ENCODE peak calls at places on chromosomes 13 and 19, in four cellular contexts. Q is uterus, S is ovary, L is pancreas. N is an unnamed sample. For H3K4me1, the result is how much of the 10 kb centered on the place peaks cover.

GRCh38 chr13:102440259-102440936 is 38.5 kb upstream of the FGF14 start:
- DNase-seq in S (no peak), L (peak), Q (no peak), N (no peak)

GRCh38 chr19:292281-292884 is 1.2 kb upstream of the PLPP2 start:
- DNase-seq in S (no peak), Q (no peak), L (no peak), N (peak)

GRCh38 chr13:83272076-83272475 is 610.2 kb downstream of the SLITRK1 start:
- DNase-seq in L (no peak), S (no peak), Q (no peak), N (no peak)

GRCh38 chr19:51726049-51726448 is 2.3 kb upstream of the HAS1 start:
- DNase-seq in Q (peak), L (no peak), S (peak), N (peak)

GRCh38 chr13:66689037-66689619 is 541.0 kb downstream of the PCDH9 start:
- DNase-seq in S (no peak), Q (no peak), L (no peak), N (no peak)

GRCh38 chr19:1236566-1236965 is 1.2 kb downstream of the CBARP start:
- DNase-seq in Q (no peak), S (no peak), L (no peak), N (peak)

GRCh38 chr13:39597828-39598227 is 5.2 kb downstream of the LHFPL6 start:
- DNase-seq in S (no peak), L (no peak), Q (no peak), N (peak)

GRCh38 chr13:21326155-21327030 is 132.7 kb downstream of the ZDHHC20 start:
- DNase-seq in Q (peak), S (peak), L (no peak), N (peak)

GRCh38 chr19:13282486-13283065 is 132.4 kb downstream of the IER2 start:
- DNase-seq in Q (no peak), S (no peak), L (no peak), N (no peak)

GRCh38 chr13:103976371-103976770 is 910.2 kb upstream of the SLC10A2 start:
- DNase-seq in S (no peak), Q (no peak), L (no peak), N (no peak)

DNA sequence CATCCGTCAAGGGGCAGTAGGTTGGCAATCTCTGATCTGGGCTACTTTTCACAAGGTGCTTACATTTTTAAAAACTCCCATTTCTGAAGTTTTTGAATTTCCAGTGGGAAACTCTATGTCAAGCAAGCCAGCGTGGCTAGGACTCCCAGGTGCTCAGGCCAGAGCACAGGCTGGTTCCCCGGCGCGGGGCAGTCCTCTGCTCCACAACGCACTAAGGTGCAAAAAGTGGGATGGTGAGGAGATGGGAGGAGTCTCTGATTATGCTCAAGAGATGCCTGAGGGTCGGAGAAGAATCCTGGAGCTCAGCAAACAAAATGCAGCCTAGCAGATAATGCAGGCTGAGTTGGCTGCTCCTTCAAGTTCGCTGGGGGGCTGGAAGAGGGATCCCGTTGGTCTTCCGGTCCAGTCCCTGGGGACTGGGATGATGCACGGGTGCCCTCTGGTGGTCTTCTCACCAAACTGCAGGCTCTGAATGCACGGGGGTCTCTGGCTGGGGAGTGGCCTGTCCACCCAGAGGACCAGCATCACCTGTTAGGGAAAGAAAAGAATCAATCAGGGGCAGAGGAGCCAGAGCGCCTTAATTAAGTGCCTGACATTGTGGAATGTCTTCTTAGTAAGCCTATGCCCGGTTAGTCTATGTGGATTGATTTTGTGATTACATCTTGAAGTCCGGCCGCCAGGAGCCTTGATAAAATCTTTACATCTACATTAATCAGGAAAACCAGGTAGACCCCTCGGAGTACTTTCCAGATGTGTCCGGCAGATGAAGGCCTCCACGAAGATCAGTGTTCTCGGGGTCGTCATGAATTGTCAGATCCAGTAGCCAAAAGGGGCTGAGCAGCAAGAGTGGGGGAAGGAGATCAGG is 244.4 kb upstream of the MAB21L1 start:
- DNase-seq in S (peak), Q (peak), L (no peak), N (peak)
- H3K4me1 ChIP-seq in S (under half), Q (under half), L (under half), N (under half)

GRCh38 chr13:60976367-60976766 is 439.3 kb downstream of the PCDH20 start:
- DNase-seq in Q (no peak), L (no peak), S (no peak), N (no peak)

GRCh38 chr13:60969659-60970058 is 446.0 kb downstream of the PCDH20 start:
- DNase-seq in L (no peak), Q (no peak), S (no peak), N (no peak)

GRCh38 chr13:60970736-60971135 is 444.9 kb downstream of the PCDH20 start:
- DNase-seq in S (no peak), Q (no peak), L (no peak), N (no peak)

DNA sequence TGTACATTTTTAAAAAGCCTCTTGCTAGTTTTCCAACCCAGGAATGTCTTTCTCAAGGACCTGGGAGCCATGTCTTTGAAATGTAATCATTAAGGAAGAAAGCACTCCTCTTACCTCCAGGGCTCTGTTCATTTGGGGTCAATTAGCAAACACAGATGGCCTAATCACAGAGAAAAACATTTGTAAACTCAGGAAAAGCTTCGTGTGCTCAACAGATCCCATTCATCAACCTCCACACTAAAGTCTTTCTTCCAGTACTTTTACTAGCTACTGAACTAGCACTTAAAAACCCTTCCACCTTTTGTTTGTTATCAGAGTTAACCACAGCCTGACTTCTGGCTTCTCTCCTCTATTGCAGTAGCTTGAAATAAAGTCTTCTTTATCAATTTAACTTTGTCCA is 441.4 kb downstream of the PCDH20 start:
- DNase-seq in Q (no peak), S (no peak), L (no peak), N (no peak)
- H3K4me3 ChIP-seq in Q (no peak), S (no peak), L (no peak), N (no peak)

DNA sequence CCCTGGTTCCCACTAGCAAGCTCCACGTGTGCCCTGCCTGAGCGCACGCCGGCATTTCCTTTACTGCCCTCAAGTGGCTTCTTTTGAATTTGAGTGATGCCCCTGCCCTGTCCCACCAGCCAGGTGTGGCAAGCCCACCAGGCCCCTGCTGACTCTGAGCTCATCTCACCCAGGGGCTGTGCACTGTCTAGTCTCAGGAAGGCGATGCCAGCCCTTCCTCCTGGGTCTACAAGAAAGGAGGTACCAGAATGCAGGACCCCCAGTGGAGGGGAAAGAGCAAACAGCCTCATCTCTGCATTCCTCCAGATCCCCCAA is 17.3 kb upstream of the EPHX3 start:
- DNase-seq in S (no peak), L (no peak), Q (no peak), N (no peak)
- H3K4me1 ChIP-seq in S (under half), L (under half), Q (half or more), N (half or more)

DNA sequence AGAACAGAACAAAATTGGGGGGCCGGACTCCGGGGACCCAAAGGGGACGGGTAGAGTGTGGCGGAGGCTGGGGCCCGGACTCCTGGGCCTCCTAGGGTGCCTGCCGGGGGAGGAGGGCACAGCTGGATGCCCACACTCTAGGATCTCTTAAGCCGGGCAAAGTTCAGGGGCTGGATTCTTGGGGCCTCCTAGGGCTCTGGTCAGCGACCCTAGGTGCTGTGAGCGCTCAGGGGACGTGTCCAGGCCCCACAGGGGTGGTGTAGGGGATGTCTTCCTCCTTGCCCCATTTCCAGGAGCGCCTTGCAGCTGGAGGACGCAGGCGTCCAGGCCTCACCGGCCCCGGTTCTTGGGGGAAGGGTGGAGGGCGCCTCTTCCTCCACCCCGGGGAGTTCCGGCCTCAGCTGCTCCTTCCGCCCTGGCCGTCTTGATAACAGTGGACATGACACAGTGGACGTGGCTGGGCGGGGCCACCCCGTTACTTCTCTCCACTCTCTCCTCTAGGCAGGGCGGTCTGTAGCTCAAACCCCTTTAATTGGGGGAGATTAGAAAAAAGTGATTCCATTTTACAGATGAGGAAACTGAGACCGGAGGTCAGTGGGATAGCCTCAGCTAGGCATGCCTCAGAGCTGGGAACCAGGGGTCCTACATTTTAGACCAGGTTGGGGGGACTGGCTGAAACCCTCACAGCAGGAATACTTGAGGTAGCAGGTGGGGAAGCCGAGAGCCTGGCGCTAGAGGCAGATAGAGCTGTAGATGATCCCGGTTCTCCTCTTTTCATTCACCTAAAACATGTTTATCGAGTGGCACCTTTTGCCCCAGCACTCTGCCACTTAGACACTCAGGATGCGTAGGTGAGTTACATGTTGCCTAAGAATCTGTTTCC is 705 bp downstream of the STXBP2 start:
- DNase-seq in Q (no peak), S (no peak), L (no peak), N (peak)
- H3K4me3 ChIP-seq in Q (no peak), S (peak), L (peak), N (peak)

DNA sequence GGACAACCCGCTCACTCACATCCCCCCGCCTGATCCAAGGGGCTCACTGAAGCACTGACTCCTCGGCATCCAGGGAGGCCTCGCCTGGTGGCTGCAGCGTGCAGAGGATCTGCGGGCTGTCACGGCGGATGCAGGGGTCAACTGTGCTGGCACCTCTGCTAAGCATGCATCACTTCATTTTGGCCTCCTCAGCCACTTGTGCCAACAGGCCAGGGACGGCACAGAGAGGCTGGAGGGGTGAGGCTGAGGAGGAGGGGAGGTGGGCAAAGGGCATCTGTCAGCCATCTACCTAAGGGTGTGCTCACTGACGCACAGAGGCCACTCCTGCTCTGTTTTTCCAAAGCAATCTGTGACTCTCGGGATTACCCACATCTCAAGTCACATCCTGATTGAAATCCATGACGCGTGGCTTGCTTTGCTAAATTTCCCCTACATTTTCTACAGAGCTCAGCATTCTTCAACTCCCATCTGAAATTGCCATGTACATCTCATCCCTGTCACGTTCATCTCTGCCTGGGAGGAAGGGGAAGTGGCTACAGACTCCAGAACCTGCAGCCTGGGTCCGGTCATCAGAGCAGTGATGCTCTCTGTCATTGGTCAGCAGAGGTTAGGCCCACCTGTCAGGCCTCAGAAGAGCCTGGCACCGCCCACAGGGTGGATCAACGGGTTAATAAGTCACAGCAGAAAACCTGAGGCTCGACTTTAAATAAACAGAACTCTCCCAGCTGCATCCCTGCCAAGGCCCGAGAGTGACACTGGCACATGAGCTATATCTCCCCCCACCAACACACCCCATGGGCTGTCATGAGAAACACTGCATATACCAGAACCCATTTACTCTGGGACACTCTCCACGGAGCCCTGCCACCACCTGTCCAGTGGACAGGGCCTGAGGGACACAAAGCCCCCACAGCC is 17.6 kb downstream of the ELL start:
- DNase-seq in L (peak), S (no peak), Q (no peak), N (no peak)
- H3K4me1 ChIP-seq in L (under half), S (half or more), Q (under half), N (under half)

DNA sequence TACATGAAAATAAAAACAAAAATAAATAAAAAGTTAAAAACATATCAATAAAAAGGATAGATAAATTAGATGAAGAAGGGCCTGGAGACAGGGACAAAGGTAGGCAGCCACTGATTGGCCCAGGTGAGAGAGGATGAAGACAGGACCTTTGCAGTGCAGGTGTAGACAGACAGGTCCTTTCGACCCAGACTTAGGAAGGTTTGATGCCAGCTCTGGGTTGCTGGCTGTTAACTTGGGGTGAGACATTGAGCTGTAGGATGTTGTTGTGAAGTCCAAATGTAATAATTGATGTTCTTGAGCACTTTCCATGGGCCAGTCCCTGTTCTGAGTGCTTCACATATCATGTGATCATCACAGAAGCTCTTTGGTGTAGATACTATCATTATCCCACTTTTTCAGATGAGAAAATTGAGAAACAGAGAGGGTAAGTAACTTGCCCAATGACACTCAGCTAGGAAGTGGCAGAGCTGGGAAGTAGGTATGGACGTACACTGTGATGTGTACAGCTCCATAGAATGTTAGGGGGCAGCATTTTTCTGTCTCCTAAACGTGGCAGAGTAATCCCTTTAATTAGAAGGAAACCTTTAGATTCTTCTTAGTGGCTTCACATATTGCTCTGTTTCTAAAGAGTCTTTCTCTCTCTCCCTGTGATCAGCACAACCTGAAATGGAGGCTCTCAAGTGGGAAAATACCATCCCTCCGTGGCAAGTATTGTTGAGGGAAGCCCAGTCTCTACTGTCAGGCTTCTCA is 76.0 kb upstream of the STK24 start:
- DNase-seq in Q (no peak), S (no peak), L (no peak), N (no peak)
- H3K4me3 ChIP-seq in Q (no peak), S (no peak), L (no peak), N (no peak)

GRCh38 chr19:39582442-39582841 is 19.9 kb upstream of the LGALS13 start:
- DNase-seq in Q (no peak), L (no peak), S (no peak), N (no peak)
- H3K4me1 ChIP-seq in Q (under half), L (under half), S (under half), N (under half)

DNA sequence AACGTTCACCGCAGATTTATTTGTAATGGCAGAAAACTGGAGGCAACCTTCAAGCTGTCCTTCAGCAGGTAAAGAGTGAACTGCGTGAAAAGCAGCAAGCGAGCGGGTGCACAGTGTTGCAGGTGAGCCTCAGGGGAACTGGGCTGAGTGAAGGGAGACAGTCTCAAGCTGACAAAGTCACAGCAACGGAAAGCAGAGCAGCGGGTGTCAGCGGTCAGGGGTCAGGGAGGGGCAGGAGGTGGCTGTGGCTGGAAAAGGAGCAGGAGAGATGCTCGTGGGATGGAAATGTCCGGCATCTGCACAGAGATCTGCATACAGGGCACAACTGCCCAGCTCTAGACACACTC is 8.5 kb upstream of the RASA3 start:
- DNase-seq in L (no peak), Q (no peak), S (no peak), N (no peak)
- H3K4me3 ChIP-seq in L (no peak), Q (no peak), S (no peak), N (peak)

GRCh38 chr13:98542568-98543379 is 34.1 kb downstream of the STK24 start:
- DNase-seq in L (no peak), S (no peak), Q (no peak), N (peak)
- H3K4me1 ChIP-seq in L (under half), S (under half), Q (under half), N (under half)